ENCODE peak calls at places on chromosomes 2 and 18, in four cellular contexts. A is upper lobe of left lung, J is endothelial cell of umbilical vein, F is GM12891. O is an unnamed sample.
A peak's percentile ranks its signal among the peaks of the same experiment; 100 is the strongest.

GRCh38 chr18:58337688-58338087 is 291.2 kb downstream of the ALPK2 start:
- DNase-seq in F (no peak), J (no peak), A (no peak), O (no peak)

GRCh38 chr2:40420478-40420877 is 31.4 kb downstream of the SLC8A1 start:
- DNase-seq in A (no peak), F (no peak), J (no peak), O (no peak)

GRCh38 chr2:46814160-46814559 is 101.4 kb downstream of the MCFD2 start:
- DNase-seq in J (peak; percentile 95), F (no peak), A (no peak), O (no peak)

GRCh38 chr2:95231723-95232122 is 24.4 kb downstream of the ZNF892 start:
- DNase-seq in J (peak; percentile 45), F (peak; percentile 30), A (no peak), O (peak; percentile 25)

GRCh38 chr18:8865934-8866333 is 160.6 kb downstream of the MTCL1 start:
- DNase-seq in F (no peak), A (no peak), J (no peak), O (no peak)

GRCh38 chr2:68789603-68790002 is 55.0 kb downstream of the ARHGAP25 start:
- DNase-seq in J (no peak), F (peak; percentile 52), A (no peak), O (peak; percentile 57)

GRCh38 chr2:121071058-121071504 is 213.9 kb downstream of the TFCP2L1 start:
- DNase-seq in A (peak; percentile 92), F (peak; percentile 80), J (peak; percentile 34), O (peak; percentile 80)

GRCh38 chr18:27184115-27185024 is 738 bp downstream of the CHST9 start:
- DNase-seq in F (no peak), A (peak; percentile 33), J (no peak), O (no peak)

GRCh38 chr18:36420826-36421225 is 123.3 kb downstream of the FHOD3 start:
- DNase-seq in F (no peak), J (no peak), A (no peak), O (no peak)

GRCh38 chr18:36415606-36416005 is 118.1 kb downstream of the FHOD3 start:
- DNase-seq in A (no peak), F (no peak), J (no peak), O (no peak)

GRCh38 chr18:36424741-36425142 is 127.2 kb downstream of the FHOD3 start:
- DNase-seq in J (no peak), A (no peak), F (no peak), O (no peak)

GRCh38 chr18:36419913-36420531 is 122.5 kb downstream of the FHOD3 start:
- DNase-seq in A (no peak), F (no peak), J (no peak), O (no peak)

GRCh38 chr18:36419188-36419912 is 121.8 kb downstream of the FHOD3 start:
- DNase-seq in F (no peak), J (no peak), A (no peak), O (no peak)
- TF ChIP-seq POLR2A in F (no peak), J (no peak), A (no peak), O (no peak)

GRCh38 chr2:185179783-185180182 is 558.8 kb upstream of the FSIP2 start:
- DNase-seq in F (no peak), A (no peak), J (no peak), O (no peak)
- TF ChIP-seq POLR2AphosphoS5 in F (no peak), A (no peak), J (no peak), O (no peak)

GRCh38 chr18:61892683-61893303 is at the start of gene RNF152:
- DNase-seq in F (no peak), A (peak; percentile 48), J (peak; percentile 71), O (no peak)

GRCh38 chr18:61893304-61893970 is 630 bp upstream of the RNF152 start:
- DNase-seq in A (peak; percentile 92), J (peak; percentile 68), F (peak; percentile 37), O (peak; percentile 42)

GRCh38 chr18:61894751-61895524 is 2.1 kb upstream of the RNF152 start:
- DNase-seq in J (no peak), A (no peak), F (peak; percentile 10), O (no peak)

GRCh38 chr18:61896118-61896517 is 3.3 kb upstream of the RNF152 start:
- DNase-seq in A (no peak), J (no peak), F (no peak), O (no peak)

DNA sequence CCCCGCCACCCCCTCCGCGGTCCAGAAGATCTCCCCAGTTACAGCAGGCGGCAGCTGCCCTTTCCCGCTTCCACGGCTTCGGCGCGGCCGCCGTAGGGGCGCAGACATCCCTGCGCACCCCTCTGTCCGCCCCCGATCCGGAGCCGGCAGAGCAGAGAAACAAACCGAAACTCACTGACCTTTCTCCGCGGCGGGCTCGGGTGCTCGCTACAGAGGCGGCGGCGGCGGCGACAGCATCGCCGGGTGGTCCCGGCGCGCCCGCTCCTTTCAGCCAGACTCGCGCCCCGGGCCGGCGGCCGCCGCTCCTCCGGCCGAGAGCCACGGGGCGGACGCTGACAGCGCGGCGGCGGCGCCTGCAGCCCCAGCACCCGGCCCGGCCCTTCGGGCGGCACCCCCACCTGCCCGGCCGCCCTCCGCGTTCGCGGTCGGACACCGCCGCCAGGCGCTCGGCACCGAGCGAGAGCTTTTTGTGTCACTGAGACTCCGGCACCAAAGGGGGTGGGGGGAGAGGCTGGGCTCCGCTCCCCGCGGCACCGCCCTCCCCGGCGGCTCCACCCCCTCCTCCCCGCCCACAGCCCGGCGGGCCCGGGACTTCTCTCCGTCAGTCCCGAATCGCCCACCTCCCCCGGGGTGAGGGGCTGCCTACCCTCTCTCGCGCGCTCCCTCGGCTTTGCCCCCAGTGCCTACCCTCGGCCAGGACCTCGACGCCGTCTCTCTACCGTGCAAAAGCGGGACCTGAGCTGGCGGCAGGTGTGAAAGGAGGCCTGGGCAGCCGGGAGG is 1.4 kb upstream of the RNF152 start:
- DNase-seq in F (peak; percentile 77), J (peak; percentile 82), A (peak; percentile 94), O (peak; percentile 76)
- TF ChIP-seq POLR2A in F (no peak), J (peak; percentile 82), A (no peak), O (no peak)

DNA sequence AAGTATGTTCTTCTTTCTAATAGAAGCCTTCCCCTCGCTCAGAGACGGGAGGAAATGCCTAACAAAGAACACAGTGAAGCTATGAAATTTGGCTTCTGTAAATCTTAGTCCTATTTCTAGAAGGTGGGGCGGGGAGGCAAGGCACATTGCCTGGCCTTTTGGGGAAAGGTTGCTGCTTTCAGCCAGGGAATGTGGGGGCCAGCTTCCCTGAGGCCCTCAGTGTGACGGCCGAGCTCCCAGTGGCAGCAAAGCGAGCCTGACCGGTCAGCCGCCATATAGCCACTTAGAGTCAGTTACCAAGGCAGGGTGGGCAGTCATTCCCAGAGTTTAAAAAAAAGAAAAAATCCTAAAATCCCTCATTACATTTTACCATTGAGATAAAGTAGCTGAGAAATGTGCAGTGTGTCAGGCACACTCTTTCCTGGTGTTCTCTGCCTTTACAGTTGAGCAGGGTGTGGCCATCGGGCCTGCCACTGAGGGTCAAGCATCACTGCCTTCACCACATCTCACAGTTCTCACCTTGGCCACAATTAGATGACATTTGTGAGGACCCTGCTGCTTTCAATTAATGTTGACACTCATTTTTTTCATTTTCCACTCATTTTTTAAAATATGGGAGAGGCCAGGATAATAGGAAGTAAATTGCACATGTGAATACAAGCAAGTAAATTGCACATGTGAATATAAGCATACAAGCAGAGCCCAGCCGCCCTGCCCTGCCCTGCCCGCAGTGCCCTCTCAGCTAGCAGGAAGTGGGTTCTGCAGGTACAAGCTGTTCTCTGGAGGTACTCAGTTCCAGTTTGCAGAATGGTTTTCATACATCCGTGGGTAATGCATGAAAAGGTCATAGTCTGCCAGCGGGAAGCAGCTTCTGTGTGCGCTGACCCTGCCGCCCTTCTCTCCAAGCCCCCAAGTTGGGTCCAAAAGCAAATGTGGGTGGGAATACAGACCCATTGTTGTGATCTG is 76.9 kb downstream of the WDSUB1 start:
- DNase-seq in F (no peak), J (no peak), A (peak; percentile 81), O (no peak)
- TF ChIP-seq POLR2AphosphoS5 in F (no peak), J (no peak), A (no peak), O (no peak)

DNA sequence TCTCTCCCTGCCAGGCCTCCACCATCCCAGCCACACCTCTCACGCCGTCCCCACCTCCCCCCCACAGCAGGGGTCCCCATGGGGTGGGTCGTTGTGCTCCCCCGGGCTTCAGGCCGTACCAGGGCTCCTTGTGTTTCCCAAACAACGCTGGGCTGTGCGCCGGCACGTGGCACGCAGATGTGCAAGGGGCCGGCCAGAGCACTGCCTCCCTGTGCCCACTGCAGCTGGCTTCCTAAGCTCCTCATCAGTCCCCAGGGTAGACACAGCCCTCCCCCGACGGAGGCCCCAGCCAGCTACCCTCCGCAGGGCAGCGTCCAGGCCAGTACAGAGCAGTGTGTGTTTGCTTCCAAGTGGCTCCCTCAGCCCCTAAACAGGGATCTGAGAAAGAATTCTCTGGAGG is 34.0 kb downstream of the BIN1 start:
- DNase-seq in J (no peak), F (no peak), A (peak; percentile 80), O (no peak)
- TF ChIP-seq POLR2A in J (no peak), F (no peak), A (no peak), O (no peak)

GRCh38 chr2:20209373-20210109 is 15.4 kb downstream of the SDC1 start:
- DNase-seq in F (no peak), A (no peak), J (no peak), O (no peak)
- TF ChIP-seq POLR2AphosphoS5 in F (no peak), A (no peak), J (no peak), O (no peak)

DNA sequence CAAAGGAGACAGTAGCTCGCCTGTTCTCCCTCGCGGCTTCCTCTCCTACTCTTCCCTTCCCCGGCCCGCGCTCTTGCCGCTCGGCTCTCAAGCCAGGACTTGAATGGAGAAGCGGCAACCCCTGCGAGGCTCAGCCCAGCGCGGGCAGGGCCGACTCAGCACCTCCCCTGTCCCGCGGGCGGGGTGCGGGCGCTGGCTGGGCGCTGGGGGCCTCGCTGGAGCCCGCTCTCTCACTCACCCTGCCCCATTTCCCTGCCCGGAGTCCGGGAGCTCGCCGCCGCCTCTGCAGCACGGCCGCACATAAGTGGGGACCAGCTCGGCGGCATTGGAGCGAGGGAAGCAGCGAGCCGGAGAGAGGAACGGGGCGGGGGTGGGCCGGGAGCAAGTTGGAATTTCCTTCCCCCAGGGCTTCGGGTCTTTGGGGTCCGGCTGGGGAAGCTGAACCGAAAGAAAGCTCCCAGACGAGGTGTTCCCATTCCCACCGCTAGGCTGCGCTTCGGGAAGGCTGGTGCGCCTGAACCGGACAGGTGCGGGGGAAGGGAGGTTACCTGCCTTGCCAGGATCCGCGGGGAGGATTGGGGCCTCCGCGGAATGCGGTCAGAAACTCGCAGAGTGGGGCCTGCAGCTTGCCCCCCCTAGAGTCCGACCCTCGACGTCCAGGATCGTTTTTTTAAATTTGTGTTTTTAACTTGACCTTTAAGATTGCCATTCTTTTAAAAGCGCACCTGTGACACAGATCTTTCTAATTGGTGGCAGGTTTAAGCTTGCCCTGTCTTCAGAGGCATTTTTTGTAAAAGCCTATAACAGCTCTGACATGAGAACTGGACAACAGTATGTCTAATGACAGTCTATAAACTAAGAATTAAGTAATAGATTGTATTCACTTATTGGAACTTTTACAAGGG is at the start of gene COBLL1:
- DNase-seq in A (peak; percentile 94), F (peak; percentile 25), J (peak; percentile 78), O (peak; percentile 23)
- TF ChIP-seq POLR2A in A (no peak), F (no peak), J (no peak), O (no peak)

GRCh38 chr2:10935953-10936942 is 24.5 kb downstream of the KCNF1 start:
- DNase-seq in F (no peak), J (peak; percentile 96), A (no peak), O (no peak)
- TF ChIP-seq POLR2AphosphoS5 in F (no peak), J (peak; percentile 98), A (peak; percentile 37), O (no peak)

O was measured in GM12892.